ENCODE peak calls at places on chromosome 10, in four cellular contexts. P is sigmoid colon, N is heart left ventricle, I is stomach. F is an unnamed sample. For H3K9me3, the result is how much of the 10 kb centered on the place peaks cover.

GRCh38 chr10:28728396-28728795 is 51.1 kb downstream of the BAMBI start:
- DNase-seq in P (no peak), N (no peak), I (no peak), F (no peak)

GRCh38 chr10:50385610-50386009 is 134.3 kb upstream of the ASAH2 start:
- DNase-seq in P (no peak), N (no peak), I (no peak), F (peak)

GRCh38 chr10:127243490-127244272 is 47.3 kb upstream of the INSYN2A start:
- DNase-seq in P (no peak), N (no peak), I (peak), F (peak)

GRCh38 chr10:16518822-16519221 is 2.9 kb downstream of the C1QL3 start:
- DNase-seq in P (no peak), N (no peak), I (no peak), F (no peak)

GRCh38 chr10:130179640-130180039 is 43.4 kb downstream of the GLRX3 start:
- DNase-seq in P (no peak), N (no peak), I (no peak), F (peak)

GRCh38 chr10:51716981-51717380 is 17.6 kb upstream of the CSTF2T start:
- DNase-seq in P (no peak), N (no peak), I (no peak), F (no peak)

GRCh38 chr10:13945760-13946460 is 359.1 kb downstream of the PRPF18 start:
- DNase-seq in P (no peak), N (no peak), I (no peak), F (no peak)

GRCh38 chr10:88041243-88042161 is 178.1 kb downstream of the PTEN start:
- DNase-seq in P (no peak), N (no peak), I (no peak), F (no peak)

GRCh38 chr10:79108728-79109127 is 40.0 kb downstream of the ZMIZ1 start:
- DNase-seq in P (no peak), N (no peak), I (no peak), F (no peak)

GRCh38 chr10:118818621-118819221 is 64.0 kb upstream of the CACUL1 start:
- DNase-seq in P (no peak), N (no peak), I (no peak), F (peak)

GRCh38 chr10:126669188-126669587 is 1.3 kb downstream of the C10orf90 start:
- DNase-seq in P (no peak), N (no peak), I (no peak), F (no peak)

GRCh38 chr10:78516236-78516635 is 482.6 kb downstream of the RPS24 start:
- DNase-seq in P (no peak), N (no peak), I (no peak), F (no peak)

GRCh38 chr10:86585037-86585725 is 63.6 kb upstream of the WAPL start:
- DNase-seq in P (peak), N (peak), I (peak), F (peak)

GRCh38 chr10:79559726-79560125 is 481 bp downstream of the SFTPA2 start:
- DNase-seq in P (no peak), N (no peak), I (no peak), F (no peak)

GRCh38 chr10:102546606-102547310 is 43.0 kb downstream of the SUFU start:
- DNase-seq in P (no peak), N (no peak), I (no peak), F (no peak)

GRCh38 chr10:478471-479245 is 210.8 kb downstream of the DIP2C start:
- DNase-seq in P (no peak), N (no peak), I (no peak), F (no peak)

GRCh38 chr10:34489973-34490372 is 325.1 kb downstream of the PARD3 start:
- DNase-seq in P (no peak), N (no peak), I (no peak), F (no peak)

GRCh38 chr10:49161411-49161997 is 26.7 kb downstream of the TMEM273 start:
- DNase-seq in P (no peak), N (no peak), I (no peak), F (peak)

GRCh38 chr10:96507044-96507443 is 6.7 kb downstream of the TLL2 start:
- DNase-seq in P (no peak), N (no peak), I (no peak), F (no peak)

GRCh38 chr10:64113796-64114195 is 592.6 kb downstream of the REEP3 start:
- DNase-seq in P (no peak), N (no peak), I (no peak), F (no peak)

GRCh38 chr10:71761105-71761511 is 12.2 kb downstream of the VSIR start:
- DNase-seq in P (no peak), N (no peak), I (no peak), F (no peak)

GRCh38 chr10:98861962-98862361 is 373.7 kb downstream of the HPSE2 start:
- DNase-seq in P (no peak), N (no peak), I (no peak), F (no peak)

GRCh38 chr10:132508497-132509443 is 28.8 kb upstream of the INPP5A start:
- DNase-seq in P (peak), N (peak), I (peak), F (peak)

GRCh38 chr10:3542185-3542611 is 242.8 kb downstream of the KLF6 start:
- DNase-seq in P (no peak), N (no peak), I (no peak), F (no peak)

GRCh38 chr10:117647306-117647705 is 104.8 kb downstream of the EMX2 start:
- DNase-seq in P (no peak), N (no peak), I (no peak), F (no peak)

GRCh38 chr10:128483216-128483615 is 357.0 kb upstream of the MKI67 start:
- DNase-seq in P (peak), N (no peak), I (no peak), F (no peak)

GRCh38 chr10:128484041-128484440 is 357.8 kb upstream of the MKI67 start:
- DNase-seq in P (peak), N (no peak), I (no peak), F (no peak)

GRCh38 chr10:128481152-128481551 is 354.9 kb upstream of the MKI67 start:
- DNase-seq in P (no peak), N (no peak), I (no peak), F (no peak)

GRCh38 chr10:128476845-128477244 is 350.6 kb upstream of the MKI67 start:
- DNase-seq in P (no peak), N (no peak), I (no peak), F (no peak)

DNA sequence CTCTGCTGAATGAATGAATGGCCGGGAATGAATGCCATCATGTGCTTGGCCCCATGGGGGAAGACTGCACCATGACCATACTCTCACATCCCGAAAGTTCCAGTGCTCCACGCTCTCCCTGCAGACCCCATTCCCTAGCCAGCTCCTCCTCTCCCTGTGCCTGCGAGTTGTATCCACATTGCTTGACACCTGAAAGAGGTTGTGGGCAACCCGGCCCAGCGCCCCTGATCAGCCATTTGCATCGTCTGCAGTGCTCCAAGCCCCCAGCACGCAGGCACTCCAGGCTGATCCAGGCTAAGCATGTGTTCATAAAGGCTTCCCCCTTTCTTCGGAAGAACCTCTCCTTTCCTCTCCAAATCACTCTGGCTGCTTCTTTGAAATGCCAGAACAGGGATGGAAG is 354.4 kb upstream of the MKI67 start:
- DNase-seq in P (no peak), N (no peak), I (no peak), F (no peak)
- H3K9me3 ChIP-seq in P (under half), N (under half), I (under half), F (under half)

GRCh38 chr10:124242365-124242764 is 149.0 kb upstream of the CHST15 start:
- DNase-seq in P (peak), N (no peak), I (peak), F (no peak)

GRCh38 chr10:124243702-124244121 is 150.3 kb upstream of the CHST15 start:
- DNase-seq in P (no peak), N (no peak), I (peak), F (no peak)

GRCh38 chr10:124244256-124244877 is 151.0 kb upstream of the CHST15 start:
- DNase-seq in P (peak), N (no peak), I (peak), F (no peak)

GRCh38 chr10:124240721-124241350 is 147.4 kb upstream of the CHST15 start:
- DNase-seq in P (peak), N (no peak), I (peak), F (no peak)

DNA sequence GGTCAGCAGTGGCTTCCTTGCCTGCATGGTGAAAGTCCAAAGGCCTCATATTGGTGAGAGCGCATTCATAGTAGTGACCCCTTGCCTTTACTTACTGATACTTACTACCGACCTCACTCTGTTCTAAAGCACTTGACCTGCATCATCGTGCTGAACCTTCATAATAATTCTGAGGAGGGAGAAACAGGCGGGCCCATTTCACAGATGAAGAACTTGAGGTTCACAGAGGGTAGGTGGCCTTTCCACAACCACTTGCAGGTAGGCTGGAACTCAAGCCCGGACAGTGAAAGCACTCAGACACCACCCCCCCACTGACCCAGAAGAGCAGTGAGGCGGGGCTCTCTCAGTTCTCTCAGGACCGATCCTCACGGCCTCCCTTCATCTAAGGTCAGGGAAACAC is 149.4 kb upstream of the CHST15 start:
- DNase-seq in P (peak), N (no peak), I (peak), F (no peak)
- TF ChIP-seq CTCF in P (no peak), N (no peak), I (no peak), F (no peak)

GRCh38 chr10:131433566-131433965 is 122.0 kb upstream of the TCERG1L start:
- DNase-seq in P (no peak), N (no peak), I (no peak), F (no peak)
- TF ChIP-seq POLR2A in P (no peak), N (no peak), I (no peak), F (no peak)

GRCh38 chr10:123229927-123230630 is 75.9 kb downstream of the BUB3 start:
- DNase-seq in P (no peak), N (no peak), I (no peak), F (no peak)
- H3K9me3 ChIP-seq in P (under half), N (under half), I (under half), F (under half)

GRCh38 chr10:73168486-73168844 is 546 bp downstream of the FAM149B1 start:
- DNase-seq in P (no peak), N (no peak), I (no peak), F (no peak)
- TF ChIP-seq CTCF in P (no peak), N (no peak), I (no peak), F (no peak)

GRCh38 chr10:70146489-70147488 is at the start of gene TYSND1:
- DNase-seq in P (peak), N (peak), I (peak), F (peak)
- TF ChIP-seq POLR2A in P (peak), N (peak), I (peak), F (peak)

DNA sequence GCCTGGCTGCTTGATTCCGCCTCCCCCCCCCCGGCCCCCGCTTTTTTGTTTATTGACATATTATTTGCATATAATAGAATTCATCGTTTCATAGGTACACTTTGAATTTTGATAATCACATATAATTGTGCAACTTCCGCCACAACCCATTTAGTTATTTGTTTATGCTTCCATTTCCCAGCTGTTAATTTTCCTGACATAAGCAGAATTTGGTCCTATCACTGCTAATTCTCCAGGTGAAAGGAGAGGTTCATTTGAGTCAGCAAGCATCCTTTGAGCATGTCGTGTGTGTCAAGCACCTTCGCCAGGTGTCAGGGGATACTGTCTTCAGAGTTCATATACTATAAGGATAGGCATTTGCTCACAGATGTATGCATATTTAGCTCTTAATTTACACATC is 102.2 kb downstream of the CELF2 start:
- DNase-seq in P (no peak), N (no peak), I (no peak), F (no peak)
- H3K9me3 ChIP-seq in P (under half), N (under half), I (under half), F (under half)

GRCh38 chr10:119919271-119919670 is 26.7 kb downstream of the SEC23IP start:
- DNase-seq in P (no peak), N (no peak), I (no peak), F (no peak)

GRCh38 chr10:119919823-119920222 is 27.3 kb downstream of the SEC23IP start:
- DNase-seq in P (no peak), N (no peak), I (no peak), F (no peak)

DNA sequence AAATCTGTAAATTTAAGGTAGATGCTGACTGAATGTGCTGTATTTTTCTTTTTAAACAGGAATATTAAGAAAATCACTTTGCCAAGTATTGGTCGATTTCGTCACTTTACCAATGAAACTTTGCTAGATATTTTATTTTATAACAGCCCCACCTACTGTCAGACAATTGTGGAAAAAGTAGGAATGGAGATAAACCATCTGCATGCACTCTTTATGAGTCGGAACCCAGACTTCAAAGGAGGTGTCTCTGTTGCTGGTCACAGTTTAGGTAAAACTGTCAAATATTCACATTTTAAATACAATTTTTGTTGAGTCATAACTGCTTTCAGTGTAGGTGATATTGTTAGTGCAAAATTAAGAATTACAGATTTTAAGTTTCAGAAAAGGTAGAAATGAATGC is 25.2 kb downstream of the SEC23IP start:
- DNase-seq in P (no peak), N (no peak), I (no peak), F (no peak)
- TF ChIP-seq CTCF in P (peak), N (no peak), I (no peak), F (no peak)

GRCh38 chr10:5890519-5890878 is 456 bp downstream of the FBH1 start:
- DNase-seq in P (peak), N (peak), I (no peak), F (no peak)

GRCh38 chr10:5888352-5888751 is 1.3 kb downstream of the ANKRD16 start:
- DNase-seq in P (no peak), N (no peak), I (no peak), F (no peak)

GRCh38 chr10:5888843-5889623 is 660 bp downstream of the ANKRD16 start:
- DNase-seq in P (peak), N (peak), I (peak), F (peak)

GRCh38 chr10:5891009-5891408 is 966 bp downstream of the FBH1 start:
- DNase-seq in P (no peak), N (no peak), I (no peak), F (no peak)

GRCh38 chr10:5889624-5890518 is at the start of the genes ANKRD16 and FBH1:
- DNase-seq in P (peak), N (peak), I (peak), F (peak)
- TF ChIP-seq POLR2A in P (peak), N (peak), I (peak), F (peak)

GRCh38 chr10:123549761-123550454 is 116.2 kb upstream of the GPR26 start:
- DNase-seq in P (no peak), N (no peak), I (no peak), F (no peak)

GRCh38 chr10:123548779-123549178 is 117.4 kb upstream of the GPR26 start:
- DNase-seq in P (no peak), N (no peak), I (no peak), F (peak)

GRCh38 chr10:123552760-123553554 is 113.2 kb upstream of the GPR26 start:
- DNase-seq in P (no peak), N (no peak), I (no peak), F (no peak)

GRCh38 chr10:123551259-123551658 is 114.9 kb upstream of the GPR26 start:
- DNase-seq in P (no peak), N (no peak), I (no peak), F (no peak)

GRCh38 chr10:123550680-123551096 is 115.5 kb upstream of the GPR26 start:
- DNase-seq in P (no peak), N (no peak), I (no peak), F (no peak)
- H3K9me3 ChIP-seq in P (under half), N (under half), I (under half), F (under half)